ENCODE peak calls at places on chromosomes 2 and 18, in nine cellular contexts. One of them, this sample, is unnamed.

GRCh38 chr2:96933528-96933927 is 52.9 kb downstream of the FAM178B start:
- DNase-seq in kidney: peak
- DNase-seq in A549: no peak
- DNase-seq in PC-9: no peak
- DNase-seq in fibroblast of lung: no peak
- DNase-seq in cardiac muscle cell: no peak
- DNase-seq in nephron progenitor cell: no peak
- DNase-seq in CD8-positive, alpha-beta T cell: no peak
- DNase-seq in fibroblast of the aortic adventitia: no peak
- DNase-seq in this sample: peak

GRCh38 chr18:59787998-59788875 is 91.0 kb upstream of the CCBE1 start:
- DNase-seq in kidney: no peak
- DNase-seq in A549: peak
- DNase-seq in PC-9: peak
- DNase-seq in fibroblast of lung: peak
- DNase-seq in cardiac muscle cell: peak
- DNase-seq in nephron progenitor cell: no peak
- DNase-seq in CD8-positive, alpha-beta T cell: no peak
- DNase-seq in fibroblast of the aortic adventitia: peak
- DNase-seq in this sample: no peak

GRCh38 chr2:146927080-146927714 is 917.6 kb upstream of the ACVR2A start:
- DNase-seq in kidney: peak
- DNase-seq in A549: peak
- DNase-seq in PC-9: no peak
- DNase-seq in fibroblast of lung: peak
- DNase-seq in cardiac muscle cell: peak
- DNase-seq in nephron progenitor cell: peak
- DNase-seq in CD8-positive, alpha-beta T cell: no peak
- DNase-seq in fibroblast of the aortic adventitia: peak
- DNase-seq in this sample: no peak

GRCh38 chr2:26925100-26925791 is 45.2 kb upstream of the MAPRE3 start:
- DNase-seq in kidney: no peak
- DNase-seq in A549: no peak
- DNase-seq in PC-9: no peak
- DNase-seq in fibroblast of lung: peak
- DNase-seq in cardiac muscle cell: peak
- DNase-seq in nephron progenitor cell: no peak
- DNase-seq in CD8-positive, alpha-beta T cell: no peak
- DNase-seq in fibroblast of the aortic adventitia: no peak
- DNase-seq in this sample: no peak

GRCh38 chr2:102140367-102140766 is 2.2 kb upstream of the IL1R1 start:
- DNase-seq in kidney: no peak
- DNase-seq in A549: no peak
- DNase-seq in PC-9: no peak
- DNase-seq in fibroblast of lung: peak
- DNase-seq in cardiac muscle cell: peak
- DNase-seq in nephron progenitor cell: no peak
- DNase-seq in CD8-positive, alpha-beta T cell: no peak
- DNase-seq in fibroblast of the aortic adventitia: no peak
- DNase-seq in this sample: no peak

GRCh38 chr2:62238236-62238635 is 42.3 kb downstream of the B3GNT2 start:
- DNase-seq in kidney: no peak
- DNase-seq in A549: no peak
- DNase-seq in PC-9: no peak
- DNase-seq in fibroblast of lung: no peak
- DNase-seq in cardiac muscle cell: no peak
- DNase-seq in nephron progenitor cell: no peak
- DNase-seq in CD8-positive, alpha-beta T cell: peak
- DNase-seq in fibroblast of the aortic adventitia: no peak
- DNase-seq in this sample: no peak

GRCh38 chr2:127655209-127656073 is 9.5 kb downstream of the GPR17 start:
- DNase-seq in kidney: peak
- DNase-seq in A549: no peak
- DNase-seq in PC-9: no peak
- DNase-seq in fibroblast of lung: no peak
- DNase-seq in cardiac muscle cell: no peak
- DNase-seq in nephron progenitor cell: no peak
- DNase-seq in CD8-positive, alpha-beta T cell: no peak
- DNase-seq in fibroblast of the aortic adventitia: no peak
- DNase-seq in this sample: no peak

GRCh38 chr2:12848176-12848575 is 131.4 kb downstream of the TRIB2 start:
- DNase-seq in kidney: no peak
- DNase-seq in A549: no peak
- DNase-seq in PC-9: peak
- DNase-seq in fibroblast of lung: no peak
- DNase-seq in cardiac muscle cell: no peak
- DNase-seq in nephron progenitor cell: no peak
- DNase-seq in CD8-positive, alpha-beta T cell: no peak
- DNase-seq in fibroblast of the aortic adventitia: no peak
- DNase-seq in this sample: no peak

GRCh38 chr18:57644540-57644939 is 22.9 kb upstream of the NARS1 start:
- DNase-seq in kidney: no peak
- DNase-seq in A549: peak
- DNase-seq in PC-9: no peak
- DNase-seq in fibroblast of lung: no peak
- DNase-seq in cardiac muscle cell: peak
- DNase-seq in nephron progenitor cell: no peak
- DNase-seq in CD8-positive, alpha-beta T cell: no peak
- DNase-seq in fibroblast of the aortic adventitia: no peak
- DNase-seq in this sample: no peak

GRCh38 chr18:46632401-46633089 is 24.5 kb downstream of the LOXHD1 start:
- DNase-seq in kidney: no peak
- DNase-seq in A549: peak
- DNase-seq in PC-9: no peak
- DNase-seq in fibroblast of lung: peak
- DNase-seq in cardiac muscle cell: peak
- DNase-seq in nephron progenitor cell: no peak
- DNase-seq in CD8-positive, alpha-beta T cell: peak
- DNase-seq in fibroblast of the aortic adventitia: peak
- DNase-seq in this sample: no peak

GRCh38 chr18:76545433-76546281 is 50.6 kb upstream of the ZNF516 start:
- DNase-seq in kidney: no peak
- DNase-seq in A549: no peak
- DNase-seq in PC-9: peak
- DNase-seq in fibroblast of lung: no peak
- DNase-seq in cardiac muscle cell: peak
- DNase-seq in nephron progenitor cell: no peak
- DNase-seq in CD8-positive, alpha-beta T cell: no peak
- DNase-seq in fibroblast of the aortic adventitia: peak
- DNase-seq in this sample: peak

GRCh38 chr2:97770450-97770849 is 57.1 kb downstream of the ZAP70 start:
- DNase-seq in kidney: no peak
- DNase-seq in A549: no peak
- DNase-seq in PC-9: no peak
- DNase-seq in fibroblast of lung: no peak
- DNase-seq in cardiac muscle cell: no peak
- DNase-seq in nephron progenitor cell: no peak
- DNase-seq in CD8-positive, alpha-beta T cell: no peak
- DNase-seq in fibroblast of the aortic adventitia: no peak
- DNase-seq in this sample: no peak

GRCh38 chr2:230899786-230900185 is 25.3 kb downstream of the GPR55 start:
- DNase-seq in kidney: no peak
- DNase-seq in A549: no peak
- DNase-seq in PC-9: no peak
- DNase-seq in fibroblast of lung: no peak
- DNase-seq in cardiac muscle cell: no peak
- DNase-seq in nephron progenitor cell: no peak
- DNase-seq in CD8-positive, alpha-beta T cell: peak
- DNase-seq in fibroblast of the aortic adventitia: no peak
- DNase-seq in this sample: no peak

GRCh38 chr18:49343179-49343578 is 117.3 kb downstream of the DYM start:
- DNase-seq in kidney: no peak
- DNase-seq in A549: no peak
- DNase-seq in PC-9: no peak
- DNase-seq in fibroblast of lung: no peak
- DNase-seq in cardiac muscle cell: no peak
- DNase-seq in nephron progenitor cell: no peak
- DNase-seq in CD8-positive, alpha-beta T cell: no peak
- DNase-seq in fibroblast of the aortic adventitia: no peak
- DNase-seq in this sample: no peak

GRCh38 chr2:185734658-185735057 is 3.9 kb upstream of the FSIP2 start:
- DNase-seq in kidney: no peak
- DNase-seq in A549: no peak
- DNase-seq in PC-9: no peak
- DNase-seq in fibroblast of lung: no peak
- DNase-seq in cardiac muscle cell: no peak
- DNase-seq in nephron progenitor cell: no peak
- DNase-seq in CD8-positive, alpha-beta T cell: no peak
- DNase-seq in fibroblast of the aortic adventitia: no peak
- DNase-seq in this sample: no peak

DNA sequence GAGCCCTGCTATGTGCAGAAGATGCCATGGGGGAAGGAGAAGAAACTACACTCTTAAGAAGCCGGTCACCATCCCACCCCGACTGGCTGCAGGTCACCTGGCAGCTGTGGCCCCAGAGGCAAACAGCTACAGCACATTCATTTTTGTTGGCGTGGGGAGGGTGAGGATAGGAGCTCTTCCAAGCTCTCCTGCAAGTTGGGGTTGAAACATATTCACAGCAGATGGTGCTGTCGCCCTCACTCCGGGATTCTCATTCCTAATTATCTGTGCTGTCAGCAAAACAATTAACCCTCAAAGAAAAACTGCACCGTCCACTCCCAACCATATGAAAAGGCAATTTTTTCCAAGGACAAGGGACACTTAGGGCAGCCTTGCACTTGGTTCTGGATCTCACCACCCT is 68.7 kb downstream of the ZBTB7C start:
- DNase-seq in kidney: no peak
- DNase-seq in A549: no peak
- DNase-seq in PC-9: no peak
- DNase-seq in fibroblast of lung: no peak
- DNase-seq in cardiac muscle cell: no peak
- DNase-seq in nephron progenitor cell: no peak
- DNase-seq in CD8-positive, alpha-beta T cell: no peak
- DNase-seq in fibroblast of the aortic adventitia: no peak
- DNase-seq in this sample: no peak
- TF ChIP-seq CTCF in kidney: no peak
- TF ChIP-seq CTCF in A549: no peak
- TF ChIP-seq CTCF in PC-9: no peak
- TF ChIP-seq CTCF in fibroblast of lung: no peak
- TF ChIP-seq CTCF in cardiac muscle cell: no peak
- TF ChIP-seq CTCF in nephron progenitor cell: no peak
- TF ChIP-seq CTCF in CD8-positive, alpha-beta T cell: no peak
- TF ChIP-seq CTCF in fibroblast of the aortic adventitia: no peak
- TF ChIP-seq CTCF in this sample: no peak

GRCh38 chr2:7539760-7540159 is 622.5 kb downstream of the RNF144A start:
- DNase-seq in kidney: no peak
- DNase-seq in A549: no peak
- DNase-seq in PC-9: no peak
- DNase-seq in fibroblast of lung: peak
- DNase-seq in cardiac muscle cell: no peak
- DNase-seq in nephron progenitor cell: no peak
- DNase-seq in CD8-positive, alpha-beta T cell: no peak
- DNase-seq in fibroblast of the aortic adventitia: no peak
- DNase-seq in this sample: peak

GRCh38 chr2:7539077-7539476 is 621.9 kb downstream of the RNF144A start:
- DNase-seq in kidney: no peak
- DNase-seq in A549: no peak
- DNase-seq in PC-9: no peak
- DNase-seq in fibroblast of lung: no peak
- DNase-seq in cardiac muscle cell: no peak
- DNase-seq in nephron progenitor cell: no peak
- DNase-seq in CD8-positive, alpha-beta T cell: no peak
- DNase-seq in fibroblast of the aortic adventitia: no peak
- DNase-seq in this sample: no peak
- TF ChIP-seq CTCF in kidney: no peak
- TF ChIP-seq CTCF in A549: no peak
- TF ChIP-seq CTCF in PC-9: no peak
- TF ChIP-seq CTCF in fibroblast of lung: no peak
- TF ChIP-seq CTCF in cardiac muscle cell: no peak
- TF ChIP-seq CTCF in nephron progenitor cell: no peak
- TF ChIP-seq CTCF in CD8-positive, alpha-beta T cell: no peak
- TF ChIP-seq CTCF in fibroblast of the aortic adventitia: no peak
- TF ChIP-seq CTCF in this sample: no peak

DNA sequence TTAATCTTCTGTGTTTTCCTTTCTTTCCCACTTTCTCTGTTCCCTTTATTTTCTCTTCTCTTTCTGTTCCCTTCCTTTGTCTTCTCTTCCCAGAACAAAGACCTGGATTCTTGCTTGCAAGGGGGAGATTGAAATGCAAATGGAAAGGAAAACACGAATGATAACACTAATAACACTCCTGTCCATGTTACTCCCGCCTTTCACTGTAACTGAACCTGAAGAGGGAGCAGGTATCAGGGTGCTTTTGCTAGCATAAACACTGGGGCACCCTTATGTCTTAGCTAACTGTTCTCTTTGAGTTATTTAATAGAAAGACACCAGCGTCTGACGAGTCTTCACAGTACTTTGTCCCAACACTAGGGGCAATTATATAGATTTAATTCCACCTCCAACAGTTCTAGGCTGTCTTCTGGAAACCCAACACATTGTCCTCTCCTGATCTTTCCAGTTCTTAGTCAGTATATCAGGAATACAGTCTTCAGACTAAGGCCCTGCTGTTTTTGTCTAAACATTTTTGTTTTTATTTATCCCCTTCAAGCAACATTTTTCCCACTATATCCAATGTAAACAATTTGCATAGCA is 99.2 kb downstream of the PTPRM start:
- DNase-seq in kidney: no peak
- DNase-seq in A549: no peak
- DNase-seq in PC-9: no peak
- DNase-seq in fibroblast of lung: no peak
- DNase-seq in cardiac muscle cell: no peak
- DNase-seq in nephron progenitor cell: no peak
- DNase-seq in CD8-positive, alpha-beta T cell: no peak
- DNase-seq in fibroblast of the aortic adventitia: no peak
- DNase-seq in this sample: no peak
- TF ChIP-seq CTCF in kidney: no peak
- TF ChIP-seq CTCF in A549: no peak
- TF ChIP-seq CTCF in PC-9: no peak
- TF ChIP-seq CTCF in fibroblast of lung: no peak
- TF ChIP-seq CTCF in cardiac muscle cell: no peak
- TF ChIP-seq CTCF in nephron progenitor cell: no peak
- TF ChIP-seq CTCF in CD8-positive, alpha-beta T cell: no peak
- TF ChIP-seq CTCF in fibroblast of the aortic adventitia: no peak
- TF ChIP-seq CTCF in this sample: peak

GRCh38 chr2:3689998-3690748 is 13.2 kb upstream of the DCDC2C start:
- DNase-seq in kidney: no peak
- DNase-seq in A549: no peak
- DNase-seq in PC-9: no peak
- DNase-seq in fibroblast of lung: no peak
- DNase-seq in cardiac muscle cell: no peak
- DNase-seq in nephron progenitor cell: no peak
- DNase-seq in CD8-positive, alpha-beta T cell: no peak
- DNase-seq in fibroblast of the aortic adventitia: no peak
- DNase-seq in this sample: no peak

GRCh38 chr2:3696542-3696941 is 6.8 kb upstream of the DCDC2C start:
- DNase-seq in kidney: no peak
- DNase-seq in A549: no peak
- DNase-seq in PC-9: no peak
- DNase-seq in fibroblast of lung: no peak
- DNase-seq in cardiac muscle cell: no peak
- DNase-seq in nephron progenitor cell: no peak
- DNase-seq in CD8-positive, alpha-beta T cell: no peak
- DNase-seq in fibroblast of the aortic adventitia: no peak
- DNase-seq in this sample: no peak

DNA sequence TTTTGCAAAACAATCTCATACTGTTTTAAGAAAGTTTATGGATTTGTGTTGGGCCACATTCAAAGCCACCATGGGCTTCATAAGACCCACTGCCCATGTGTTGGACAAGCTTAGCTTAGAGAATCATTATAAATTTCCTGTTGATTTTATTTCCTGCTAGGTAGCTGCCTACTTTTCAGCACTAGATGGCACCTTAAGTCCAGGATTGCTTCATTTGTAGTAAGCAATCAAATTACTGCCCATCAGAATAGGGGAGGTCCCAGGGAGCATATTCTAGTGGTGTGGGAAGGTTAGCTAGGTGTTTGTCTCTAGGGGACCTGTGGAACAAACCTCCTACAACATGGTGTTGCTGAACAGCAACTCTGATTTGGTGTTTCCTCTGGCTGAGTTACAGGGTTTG is 11.0 kb upstream of the DCDC2C start:
- DNase-seq in kidney: no peak
- DNase-seq in A549: peak
- DNase-seq in PC-9: no peak
- DNase-seq in fibroblast of lung: no peak
- DNase-seq in cardiac muscle cell: peak
- DNase-seq in nephron progenitor cell: no peak
- DNase-seq in CD8-positive, alpha-beta T cell: no peak
- DNase-seq in fibroblast of the aortic adventitia: no peak
- DNase-seq in this sample: no peak
- TF ChIP-seq CTCF in kidney: peak
- TF ChIP-seq CTCF in A549: peak
- TF ChIP-seq CTCF in PC-9: peak
- TF ChIP-seq CTCF in fibroblast of lung: peak
- TF ChIP-seq CTCF in cardiac muscle cell: peak
- TF ChIP-seq CTCF in nephron progenitor cell: peak
- TF ChIP-seq CTCF in CD8-positive, alpha-beta T cell: no peak
- TF ChIP-seq CTCF in fibroblast of the aortic adventitia: no peak
- TF ChIP-seq CTCF in this sample: peak

This sample was measured in chondrocyte.